ENCODE peak calls at places on chromosome 1, in nine cellular contexts. T is spleen; W is cardiac muscle cell; G is K562; H is AG04450; X is gastrocnemius medialis; B is effector memory CD4-positive, alpha-beta T cell; I is psoas muscle; N is prostate gland. C is an unnamed sample.

GRCh38 chr1:167452483-167452882 is 65.8 kb downstream of the CD247 start:
- DNase-seq in T (no peak), W (no peak), G (no peak), H (no peak), X (no peak), B (no peak), I (no peak), N (no peak), C (no peak)

GRCh38 chr1:27604579-27605299 is 795 bp upstream of the AHDC1 start:
- DNase-seq in T (no peak), W (peak), G (no peak), H (no peak), X (no peak), B (no peak), I (no peak), N (no peak), C (no peak)

GRCh38 chr1:211280910-211281309 is 21.7 kb downstream of the RCOR3 start:
- DNase-seq in T (no peak), W (no peak), G (no peak), H (no peak), X (no peak), B (no peak), I (no peak), N (no peak), C (no peak)

GRCh38 chr1:235759336-235759735 is 107.4 kb downstream of the LYST start:
- DNase-seq in T (no peak), W (no peak), G (no peak), H (no peak), X (no peak), B (no peak), I (no peak), N (no peak), C (no peak)

GRCh38 chr1:204961765-204962419 is 81.1 kb upstream of the CNTN2 start:
- DNase-seq in T (no peak), W (no peak), G (no peak), H (no peak), X (no peak), B (no peak), I (no peak), N (no peak), C (no peak)

GRCh38 chr1:83583351-83584014 is 415.4 kb downstream of the TTLL7 start:
- DNase-seq in T (no peak), W (no peak), G (no peak), H (no peak), X (no peak), B (no peak), I (no peak), N (no peak), C (no peak)

GRCh38 chr1:232422901-232423300 is 207.0 kb downstream of the SIPA1L2 start:
- DNase-seq in T (no peak), W (no peak), G (no peak), H (no peak), X (no peak), B (no peak), I (no peak), N (no peak), C (no peak)

GRCh38 chr1:150567341-150567716 is 12.1 kb downstream of the MCL1 start:
- DNase-seq in T (peak), W (no peak), G (no peak), H (no peak), X (no peak), B (no peak), I (no peak), N (no peak), C (no peak)

GRCh38 chr1:204130178-204130577 is 21.7 kb downstream of the ETNK2 start:
- DNase-seq in T (no peak), W (no peak), G (no peak), H (no peak), X (no peak), B (no peak), I (no peak), N (no peak), C (peak)

GRCh38 chr1:209104646-209105045 is 478.9 kb upstream of the CAMK1G start:
- DNase-seq in T (no peak), W (no peak), G (no peak), H (no peak), X (no peak), B (no peak), I (no peak), N (no peak), C (no peak)

GRCh38 chr1:181482521-181483083 is 715 bp upstream of the CACNA1E start:
- DNase-seq in T (peak), W (peak), G (peak), H (no peak), X (no peak), B (no peak), I (peak), N (peak), C (peak)

GRCh38 chr1:87335175-87335992 is 6.7 kb downstream of the LMO4 start:
- DNase-seq in T (peak), W (peak), G (peak), H (no peak), X (peak), B (peak), I (peak), N (peak), C (peak)

GRCh38 chr1:98034505-98034904 is 113.7 kb upstream of the DPYD start:
- DNase-seq in T (no peak), W (no peak), G (no peak), H (no peak), X (no peak), B (no peak), I (no peak), N (no peak), C (no peak)

GRCh38 chr1:116751626-116752025 is 2.6 kb upstream of the CD2 start:
- DNase-seq in T (no peak), W (no peak), G (no peak), H (no peak), X (no peak), B (no peak), I (no peak), N (no peak), C (no peak)

GRCh38 chr1:193066606-193067005 is 7.2 kb downstream of the RO60 start:
- DNase-seq in T (no peak), W (no peak), G (no peak), H (no peak), X (no peak), B (no peak), I (no peak), N (no peak), C (no peak)

GRCh38 chr1:193065954-193066353 is 6.5 kb downstream of the RO60 start:
- DNase-seq in T (no peak), W (no peak), G (peak), H (no peak), X (no peak), B (no peak), I (no peak), N (no peak), C (no peak)

GRCh38 chr1:193070395-193070753 is 11.0 kb downstream of the RO60 start:
- DNase-seq in T (no peak), W (no peak), G (peak), H (no peak), X (no peak), B (no peak), I (no peak), N (no peak), C (no peak)

GRCh38 chr1:193069748-193070394 is 10.5 kb downstream of the RO60 start:
- DNase-seq in T (no peak), W (no peak), G (peak), H (no peak), X (no peak), B (no peak), I (no peak), N (no peak), C (no peak)

GRCh38 chr1:193068013-193068412 is 8.6 kb downstream of the RO60 start:
- DNase-seq in T (no peak), W (no peak), G (peak), H (no peak), X (no peak), B (no peak), I (no peak), N (no peak), C (no peak)
- H3K27ac ChIP-seq in T (no peak), W (no peak), G (peak), H (no peak), X (no peak), B (no peak), I (no peak), N (no peak), C (no peak)

DNA sequence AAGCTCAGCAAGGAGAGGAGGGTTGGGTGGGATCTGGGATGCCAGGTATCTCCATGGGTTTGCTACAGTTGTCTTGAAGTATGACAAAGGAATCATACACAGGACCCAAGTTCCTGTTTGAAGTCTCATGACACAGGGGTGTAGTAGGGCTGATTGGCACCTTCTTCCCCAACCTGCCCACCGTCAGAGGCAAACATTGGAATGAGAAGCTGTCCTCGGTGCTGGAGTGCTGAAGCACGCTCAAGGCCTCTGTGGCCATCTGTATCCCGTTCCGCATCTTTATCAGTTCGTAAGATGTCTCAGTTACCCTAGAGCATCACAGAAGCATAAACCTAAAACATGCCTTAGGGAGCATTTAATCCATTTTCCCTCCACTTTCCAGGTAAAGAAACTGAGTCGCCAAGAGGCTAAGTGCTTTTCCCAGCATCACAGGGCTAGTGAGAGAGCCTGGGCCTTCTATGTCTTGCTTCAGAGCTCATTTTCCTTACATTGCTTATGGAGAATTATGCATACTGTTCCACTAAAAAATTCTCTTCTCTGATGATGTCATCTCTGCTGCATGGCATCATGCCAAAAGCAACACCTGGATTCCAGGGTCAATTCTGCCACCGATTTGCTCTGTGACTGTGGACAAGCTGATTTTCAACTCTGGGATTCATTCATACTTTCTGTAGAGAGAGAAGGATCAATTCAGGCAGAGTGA is 34.2 kb downstream of the VWA5B1 start:
- DNase-seq in T (peak), W (peak), G (no peak), H (no peak), X (no peak), B (no peak), I (no peak), N (no peak), C (no peak)
- H3K27ac ChIP-seq in T (no peak), W (no peak), G (no peak), H (no peak), X (no peak), B (no peak), I (no peak), N (no peak), C (no peak)

GRCh38 chr1:56537660-56538059 is 41.7 kb downstream of the PLPP3 start:
- DNase-seq in T (no peak), W (no peak), G (no peak), H (no peak), X (no peak), B (no peak), I (no peak), N (no peak), C (no peak)

GRCh38 chr1:56535362-56535761 is 44.0 kb downstream of the PLPP3 start:
- DNase-seq in T (no peak), W (no peak), G (no peak), H (no peak), X (no peak), B (no peak), I (no peak), N (no peak), C (no peak)

GRCh38 chr1:56533621-56534020 is 45.7 kb downstream of the PLPP3 start:
- DNase-seq in T (no peak), W (no peak), G (no peak), H (no peak), X (no peak), B (no peak), I (no peak), N (no peak), C (no peak)

GRCh38 chr1:56534252-56534651 is 45.1 kb downstream of the PLPP3 start:
- DNase-seq in T (no peak), W (no peak), G (no peak), H (no peak), X (no peak), B (no peak), I (no peak), N (no peak), C (no peak)

DNA sequence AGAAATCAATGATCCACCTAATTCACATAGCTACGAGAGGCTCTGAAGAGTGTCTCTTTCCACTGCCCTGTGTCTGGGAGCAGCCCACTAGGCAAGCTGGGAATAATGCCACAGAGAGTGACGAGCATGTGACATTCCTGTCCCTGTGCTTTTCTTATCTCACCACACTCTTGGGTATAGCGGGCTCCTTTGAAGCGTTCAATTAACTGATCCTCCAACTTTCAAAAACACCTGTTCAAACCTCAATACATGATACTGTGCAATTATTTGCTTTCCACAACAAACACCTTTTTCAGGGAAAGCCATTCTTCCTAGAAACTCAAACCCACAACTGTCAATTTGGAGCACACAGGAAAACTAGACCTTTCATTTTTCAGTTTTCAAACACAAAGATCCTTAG is 43.4 kb downstream of the PLPP3 start:
- DNase-seq in T (no peak), W (peak), G (no peak), H (no peak), X (peak), B (no peak), I (no peak), N (no peak), C (no peak)
- H3K27ac ChIP-seq in T (no peak), W (peak), G (no peak), H (no peak), X (no peak), B (no peak), I (no peak), N (no peak), C (no peak)

GRCh38 chr1:156654700-156655099 is 12.8 kb downstream of the BCAN start:
- DNase-seq in T (no peak), W (no peak), G (no peak), H (no peak), X (no peak), B (no peak), I (no peak), N (no peak), C (peak)

GRCh38 chr1:156655151-156655903 is 13.4 kb downstream of the BCAN start:
- DNase-seq in T (no peak), W (no peak), G (no peak), H (no peak), X (no peak), B (no peak), I (no peak), N (no peak), C (peak)

GRCh38 chr1:156656779-156657160 is 14.9 kb downstream of the BCAN start:
- DNase-seq in T (no peak), W (no peak), G (no peak), H (no peak), X (no peak), B (no peak), I (peak), N (no peak), C (peak)

GRCh38 chr1:156657161-156657970 is 15.4 kb downstream of the BCAN start:
- DNase-seq in T (peak), W (peak), G (peak), H (no peak), X (peak), B (peak), I (peak), N (peak), C (peak)

GRCh38 chr1:156655904-156656516 is 14.1 kb downstream of the BCAN start:
- DNase-seq in T (no peak), W (no peak), G (no peak), H (no peak), X (no peak), B (no peak), I (no peak), N (no peak), C (peak)
- H3K27ac ChIP-seq in T (no peak), W (no peak), G (no peak), H (no peak), X (no peak), B (no peak), I (no peak), N (no peak), C (no peak)

GRCh38 chr1:30756206-30756544 is 1.4 kb downstream of the LAPTM5 start:
- DNase-seq in T (peak), W (no peak), G (no peak), H (no peak), X (no peak), B (no peak), I (no peak), N (no peak), C (no peak)

GRCh38 chr1:30755746-30756145 is 1.8 kb downstream of the LAPTM5 start:
- DNase-seq in T (peak), W (no peak), G (no peak), H (no peak), X (no peak), B (no peak), I (no peak), N (no peak), C (no peak)

GRCh38 chr1:30754684-30755171 is 2.8 kb downstream of the LAPTM5 start:
- DNase-seq in T (peak), W (no peak), G (no peak), H (no peak), X (no peak), B (peak), I (no peak), N (no peak), C (no peak)

GRCh38 chr1:30756545-30757195 is 904 bp downstream of the LAPTM5 start:
- DNase-seq in T (peak), W (no peak), G (peak), H (no peak), X (peak), B (peak), I (peak), N (no peak), C (peak)

GRCh38 chr1:30755334-30755733 is 2.2 kb downstream of the LAPTM5 start:
- DNase-seq in T (peak), W (no peak), G (no peak), H (no peak), X (no peak), B (no peak), I (no peak), N (no peak), C (no peak)
- H3K27ac ChIP-seq in T (peak), W (no peak), G (no peak), H (no peak), X (no peak), B (peak), I (no peak), N (no peak), C (no peak)